ENCODE peak calls at places on chromosome 13, in five cellular contexts. One of them, this sample, is unnamed.

GRCh38 chr13:90287521-90287920 is 1060.0 kb upstream of the MIR17HG start:
- DNase-seq in transverse colon: no peak
- DNase-seq in pancreas: no peak
- DNase-seq in cardiac fibroblast: no peak
- DNase-seq in neural crest cell: no peak
- DNase-seq in this sample: no peak

GRCh38 chr13:34432234-34432633 is 509.8 kb upstream of the NBEA start:
- DNase-seq in transverse colon: no peak
- DNase-seq in pancreas: no peak
- DNase-seq in cardiac fibroblast: no peak
- DNase-seq in neural crest cell: no peak
- DNase-seq in this sample: no peak

GRCh38 chr13:77300176-77301141 is 26.4 kb downstream of the MYCBP2 start:
- DNase-seq in transverse colon: no peak
- DNase-seq in pancreas: no peak
- DNase-seq in cardiac fibroblast: peak
- DNase-seq in neural crest cell: no peak
- DNase-seq in this sample: peak

GRCh38 chr13:29570058-29570654 is 25.3 kb downstream of the SLC7A1 start:
- DNase-seq in transverse colon: no peak
- DNase-seq in pancreas: no peak
- DNase-seq in cardiac fibroblast: no peak
- DNase-seq in neural crest cell: no peak
- DNase-seq in this sample: no peak

GRCh38 chr13:97125810-97126738 is 96.1 kb upstream of the MBNL2 start:
- DNase-seq in transverse colon: no peak
- DNase-seq in pancreas: no peak
- DNase-seq in cardiac fibroblast: peak
- DNase-seq in neural crest cell: no peak
- DNase-seq in this sample: peak

GRCh38 chr13:77386880-77387606 is 60.1 kb upstream of the MYCBP2 start:
- DNase-seq in transverse colon: no peak
- DNase-seq in pancreas: no peak
- DNase-seq in cardiac fibroblast: peak
- DNase-seq in neural crest cell: no peak
- DNase-seq in this sample: peak

GRCh38 chr13:78460176-78460575 is 143.2 kb downstream of the POU4F1 start:
- DNase-seq in transverse colon: no peak
- DNase-seq in pancreas: no peak
- DNase-seq in cardiac fibroblast: no peak
- DNase-seq in neural crest cell: no peak
- DNase-seq in this sample: no peak

GRCh38 chr13:106318941-106319411 is 216.5 kb downstream of the EFNB2 start:
- DNase-seq in transverse colon: no peak
- DNase-seq in pancreas: no peak
- DNase-seq in cardiac fibroblast: peak
- DNase-seq in neural crest cell: no peak
- DNase-seq in this sample: peak

GRCh38 chr13:61148691-61149332 is 266.8 kb downstream of the PCDH20 start:
- DNase-seq in transverse colon: no peak
- DNase-seq in pancreas: no peak
- DNase-seq in cardiac fibroblast: no peak
- DNase-seq in neural crest cell: no peak
- DNase-seq in this sample: no peak

GRCh38 chr13:28609936-28610335 is 49.0 kb upstream of the POMP start:
- DNase-seq in transverse colon: no peak
- DNase-seq in pancreas: no peak
- DNase-seq in cardiac fibroblast: peak
- DNase-seq in neural crest cell: no peak
- DNase-seq in this sample: peak

GRCh38 chr13:98549006-98549727 is 27.7 kb downstream of the STK24 start:
- DNase-seq in transverse colon: no peak
- DNase-seq in pancreas: no peak
- DNase-seq in cardiac fibroblast: peak
- DNase-seq in neural crest cell: no peak
- DNase-seq in this sample: peak

GRCh38 chr13:72983085-72983768 is 75.6 kb upstream of the KLF5 start:
- DNase-seq in transverse colon: peak
- DNase-seq in pancreas: no peak
- DNase-seq in cardiac fibroblast: peak
- DNase-seq in neural crest cell: no peak
- DNase-seq in this sample: peak

GRCh38 chr13:110626510-110626909 is 11.2 kb downstream of the NAXD start:
- DNase-seq in transverse colon: no peak
- DNase-seq in pancreas: no peak
- DNase-seq in cardiac fibroblast: no peak
- DNase-seq in neural crest cell: no peak
- DNase-seq in this sample: no peak

GRCh38 chr13:111043575-111043982 is 71.5 kb upstream of the ARHGEF7 start:
- DNase-seq in transverse colon: no peak
- DNase-seq in pancreas: no peak
- DNase-seq in cardiac fibroblast: peak
- DNase-seq in neural crest cell: no peak
- DNase-seq in this sample: peak

GRCh38 chr13:64239372-64239771 is 2823.7 kb upstream of the PCDH20 start:
- DNase-seq in transverse colon: no peak
- DNase-seq in pancreas: no peak
- DNase-seq in cardiac fibroblast: peak
- DNase-seq in neural crest cell: no peak
- DNase-seq in this sample: peak

GRCh38 chr13:29978211-29978610 is 127.8 kb upstream of the UBL3 start:
- DNase-seq in transverse colon: no peak
- DNase-seq in pancreas: no peak
- DNase-seq in cardiac fibroblast: peak
- DNase-seq in neural crest cell: no peak
- DNase-seq in this sample: peak

GRCh38 chr13:99078014-99078771 is 100.3 kb upstream of the DOCK9 start:
- DNase-seq in transverse colon: no peak
- DNase-seq in pancreas: no peak
- DNase-seq in cardiac fibroblast: no peak
- DNase-seq in neural crest cell: no peak
- DNase-seq in this sample: no peak

GRCh38 chr13:20159646-20160345 is 1.1 kb downstream of the GJA3 start:
- DNase-seq in transverse colon: no peak
- DNase-seq in pancreas: no peak
- DNase-seq in cardiac fibroblast: no peak
- DNase-seq in neural crest cell: no peak
- DNase-seq in this sample: no peak

GRCh38 chr13:103098535-103098934 is 32.3 kb upstream of the SLC10A2 start:
- DNase-seq in transverse colon: no peak
- DNase-seq in pancreas: no peak
- DNase-seq in cardiac fibroblast: no peak
- DNase-seq in neural crest cell: no peak
- DNase-seq in this sample: no peak

GRCh38 chr13:56351041-56351440 is 789.7 kb upstream of the PRR20A start:
- DNase-seq in transverse colon: no peak
- DNase-seq in pancreas: no peak
- DNase-seq in cardiac fibroblast: no peak
- DNase-seq in neural crest cell: no peak
- DNase-seq in this sample: no peak

GRCh38 chr13:26482451-26483197 is 74.9 kb upstream of the WASF3 start:
- DNase-seq in transverse colon: peak
- DNase-seq in pancreas: peak
- DNase-seq in cardiac fibroblast: peak
- DNase-seq in neural crest cell: peak
- DNase-seq in this sample: peak

GRCh38 chr13:31204592-31204991 is 4.8 kb downstream of the B3GLCT start:
- DNase-seq in transverse colon: no peak
- DNase-seq in pancreas: no peak
- DNase-seq in cardiac fibroblast: peak
- DNase-seq in neural crest cell: no peak
- DNase-seq in this sample: peak

GRCh38 chr13:113742000-113742441 is 17.0 kb upstream of the TMEM255B start:
- DNase-seq in transverse colon: peak
- DNase-seq in pancreas: no peak
- DNase-seq in cardiac fibroblast: peak
- DNase-seq in neural crest cell: no peak
- DNase-seq in this sample: peak
- TF ChIP-seq CTCF in transverse colon: no peak
- TF ChIP-seq CTCF in pancreas: no peak
- TF ChIP-seq CTCF in cardiac fibroblast: peak
- TF ChIP-seq CTCF in neural crest cell: peak
- TF ChIP-seq CTCF in this sample: no peak

DNA sequence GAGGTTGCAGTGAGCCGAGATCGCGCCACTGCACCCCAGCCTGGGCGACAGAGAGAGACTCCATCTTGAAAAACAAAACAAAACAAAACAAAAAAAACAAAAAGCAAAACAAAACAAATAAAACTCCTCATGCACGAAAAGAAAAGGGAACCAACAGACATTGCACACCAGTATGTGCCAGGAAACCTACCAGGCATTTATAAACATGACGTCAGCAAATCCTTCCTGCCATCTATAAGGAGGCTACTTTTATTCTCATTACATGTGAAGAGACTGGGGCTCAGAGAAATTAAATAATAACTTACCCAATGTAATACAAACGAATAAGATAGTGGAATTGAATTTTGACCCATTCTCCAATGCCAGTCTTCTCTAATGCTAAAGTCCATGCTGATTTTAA is 197.2 kb downstream of the NUFIP1 start:
- DNase-seq in transverse colon: no peak
- DNase-seq in pancreas: no peak
- DNase-seq in cardiac fibroblast: no peak
- DNase-seq in neural crest cell: no peak
- DNase-seq in this sample: no peak
- TF ChIP-seq CTCF in transverse colon: no peak
- TF ChIP-seq CTCF in pancreas: no peak
- TF ChIP-seq CTCF in cardiac fibroblast: no peak
- TF ChIP-seq CTCF in neural crest cell: no peak
- TF ChIP-seq CTCF in this sample: no peak

GRCh38 chr13:74575729-74576125 is 441.5 kb upstream of the KLF12 start:
- DNase-seq in transverse colon: peak
- DNase-seq in pancreas: peak
- DNase-seq in cardiac fibroblast: peak
- DNase-seq in neural crest cell: peak
- DNase-seq in this sample: peak

GRCh38 chr13:74570834-74571233 is 436.6 kb upstream of the KLF12 start:
- DNase-seq in transverse colon: no peak
- DNase-seq in pancreas: no peak
- DNase-seq in cardiac fibroblast: no peak
- DNase-seq in neural crest cell: no peak
- DNase-seq in this sample: peak

GRCh38 chr13:74574964-74575728 is 440.9 kb upstream of the KLF12 start:
- DNase-seq in transverse colon: no peak
- DNase-seq in pancreas: no peak
- DNase-seq in cardiac fibroblast: no peak
- DNase-seq in neural crest cell: no peak
- DNase-seq in this sample: no peak

GRCh38 chr13:74571811-74572210 is 437.6 kb upstream of the KLF12 start:
- DNase-seq in transverse colon: no peak
- DNase-seq in pancreas: no peak
- DNase-seq in cardiac fibroblast: no peak
- DNase-seq in neural crest cell: no peak
- DNase-seq in this sample: no peak

DNA sequence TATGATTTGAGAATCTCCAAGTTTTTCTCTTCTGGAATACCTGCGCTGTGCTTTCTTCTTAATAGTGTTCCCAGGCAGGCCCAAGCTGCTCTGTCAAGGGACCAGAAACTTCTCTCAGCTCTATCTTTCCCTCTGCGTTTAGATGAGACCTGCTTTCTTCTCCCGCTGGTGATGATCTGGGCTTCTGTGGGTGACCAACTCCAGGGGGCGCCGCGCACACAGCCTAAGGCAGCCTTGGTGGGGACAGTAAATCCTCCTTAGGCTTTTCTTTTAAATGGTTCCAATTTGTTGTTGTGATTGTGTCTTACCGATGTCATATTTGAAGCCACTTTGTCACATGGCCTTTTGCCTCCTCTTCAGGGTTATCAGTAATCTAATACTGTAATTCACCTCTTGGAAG is 439.4 kb upstream of the KLF12 start:
- DNase-seq in transverse colon: no peak
- DNase-seq in pancreas: no peak
- DNase-seq in cardiac fibroblast: no peak
- DNase-seq in neural crest cell: no peak
- DNase-seq in this sample: no peak
- TF ChIP-seq CTCF in transverse colon: no peak
- TF ChIP-seq CTCF in pancreas: no peak
- TF ChIP-seq CTCF in cardiac fibroblast: peak
- TF ChIP-seq CTCF in neural crest cell: no peak
- TF ChIP-seq CTCF in this sample: no peak

DNA sequence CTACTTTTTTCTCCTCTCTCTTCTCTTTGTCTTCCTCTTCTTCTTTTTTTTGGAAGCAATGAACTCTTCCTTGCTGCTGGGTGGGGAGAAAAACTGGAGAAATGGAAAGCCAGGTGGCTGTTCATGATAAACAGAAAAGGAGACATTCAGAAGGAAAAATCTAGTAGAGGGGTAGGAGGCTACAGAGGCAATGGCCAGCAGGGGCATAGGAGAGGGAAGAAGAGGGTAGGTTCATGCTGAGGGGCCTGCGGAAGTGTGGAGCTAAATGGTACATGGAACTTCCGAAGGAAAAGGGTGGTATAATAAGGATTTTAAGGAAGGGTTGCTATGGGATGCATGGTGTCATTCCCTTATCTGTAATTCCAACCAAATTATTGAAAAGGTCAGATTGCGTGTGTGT is 17.5 kb upstream of the HS6ST3 start:
- DNase-seq in transverse colon: no peak
- DNase-seq in pancreas: no peak
- DNase-seq in cardiac fibroblast: no peak
- DNase-seq in neural crest cell: no peak
- DNase-seq in this sample: no peak
- TF ChIP-seq CTCF in transverse colon: no peak
- TF ChIP-seq CTCF in pancreas: no peak
- TF ChIP-seq CTCF in cardiac fibroblast: no peak
- TF ChIP-seq CTCF in neural crest cell: no peak
- TF ChIP-seq CTCF in this sample: no peak

DNA sequence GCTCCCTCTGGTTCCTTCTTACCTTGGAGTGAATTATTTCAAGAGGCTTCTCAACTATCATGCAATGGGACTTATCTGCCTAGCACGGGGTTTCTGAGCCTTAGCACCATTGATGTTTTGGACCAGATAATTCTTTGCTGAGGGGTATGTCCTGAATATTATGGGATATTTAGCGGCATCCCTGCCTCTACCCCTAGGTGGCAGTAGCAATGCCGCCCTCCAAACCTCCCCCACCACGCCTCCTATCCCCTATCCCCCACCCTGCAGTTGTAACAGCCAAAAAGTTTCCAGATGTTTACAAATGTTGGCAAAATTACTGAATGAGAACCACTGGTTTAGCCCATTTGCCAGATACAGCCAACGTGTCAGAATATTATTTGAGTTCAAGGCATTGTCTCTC is 125.5 kb downstream of the POSTN start:
- DNase-seq in transverse colon: no peak
- DNase-seq in pancreas: no peak
- DNase-seq in cardiac fibroblast: no peak
- DNase-seq in neural crest cell: no peak
- DNase-seq in this sample: no peak
- TF ChIP-seq CTCF in transverse colon: no peak
- TF ChIP-seq CTCF in pancreas: no peak
- TF ChIP-seq CTCF in cardiac fibroblast: peak
- TF ChIP-seq CTCF in neural crest cell: peak
- TF ChIP-seq CTCF in this sample: no peak

DNA sequence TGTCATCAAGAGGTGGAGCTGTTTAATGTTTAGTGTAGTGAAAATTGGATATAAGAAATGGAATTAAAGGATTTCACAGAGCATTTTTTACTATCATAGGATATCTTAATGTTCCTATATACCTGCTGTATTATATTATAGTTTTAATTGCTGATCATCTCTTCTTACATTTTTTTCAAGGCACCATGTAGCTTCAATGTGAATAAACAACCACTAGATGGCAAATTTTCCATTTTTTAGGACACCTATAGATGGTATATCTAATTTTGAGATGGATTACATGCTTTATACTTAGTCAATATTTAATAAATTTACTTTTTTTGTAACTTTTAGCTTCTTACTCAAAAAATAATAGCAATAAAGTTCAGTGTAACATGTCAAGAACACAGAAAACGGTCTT is 9.0 kb upstream of the ATXN8OS start:
- DNase-seq in transverse colon: no peak
- DNase-seq in pancreas: no peak
- DNase-seq in cardiac fibroblast: no peak
- DNase-seq in neural crest cell: no peak
- DNase-seq in this sample: no peak
- TF ChIP-seq CTCF in transverse colon: no peak
- TF ChIP-seq CTCF in pancreas: no peak
- TF ChIP-seq CTCF in cardiac fibroblast: peak
- TF ChIP-seq CTCF in neural crest cell: peak
- TF ChIP-seq CTCF in this sample: no peak